ENCODE peak calls at places on chromosome 19, in six cellular contexts. One of them, this sample, is unnamed.

GRCh38 chr19:35518313-35518712 is 4.9 kb upstream of the DMKN start:
- DNase-seq in lung: no peak
- DNase-seq in PC-3: peak
- DNase-seq in A549: peak
- DNase-seq in mesothelial cell of epicardium: no peak
- DNase-seq in astrocyte of the spinal cord: peak
- DNase-seq in this sample: no peak

GRCh38 chr19:31113250-31113685 is 236.0 kb downstream of the TSHZ3 start:
- DNase-seq in PC-3: peak
- DNase-seq in mesothelial cell of epicardium: no peak
- DNase-seq in astrocyte of the spinal cord: peak
- DNase-seq in lung: no peak
- DNase-seq in A549: peak
- DNase-seq in this sample: no peak

GRCh38 chr19:56538761-56539263 is at the start of gene ZFP28:
- DNase-seq in A549: no peak
- DNase-seq in lung: peak
- DNase-seq in mesothelial cell of epicardium: peak
- DNase-seq in PC-3: no peak
- DNase-seq in astrocyte of the spinal cord: no peak
- DNase-seq in this sample: peak

GRCh38 chr19:2806736-2807378 is 12.8 kb upstream of the ZNF554 start:
- DNase-seq in lung: no peak
- DNase-seq in mesothelial cell of epicardium: no peak
- DNase-seq in PC-3: no peak
- DNase-seq in astrocyte of the spinal cord: no peak
- DNase-seq in A549: no peak
- DNase-seq in this sample: no peak

GRCh38 chr19:14550201-14550754 is 20.9 kb downstream of the TECR start:
- DNase-seq in mesothelial cell of epicardium: no peak
- DNase-seq in lung: no peak
- DNase-seq in astrocyte of the spinal cord: no peak
- DNase-seq in A549: no peak
- DNase-seq in PC-3: peak
- DNase-seq in this sample: peak

GRCh38 chr19:15934332-15935078 is at the start of gene CYP4F11:
- DNase-seq in lung: no peak
- DNase-seq in mesothelial cell of epicardium: no peak
- DNase-seq in A549: peak
- DNase-seq in astrocyte of the spinal cord: no peak
- DNase-seq in PC-3: peak
- DNase-seq in this sample: peak

GRCh38 chr19:28332886-28333285 is 880.1 kb downstream of the UQCRFS1 start:
- DNase-seq in A549: no peak
- DNase-seq in PC-3: no peak
- DNase-seq in lung: no peak
- DNase-seq in mesothelial cell of epicardium: no peak
- DNase-seq in astrocyte of the spinal cord: no peak
- DNase-seq in this sample: no peak

GRCh38 chr19:34793562-34793961 is 20.5 kb upstream of the ZNF599 start:
- DNase-seq in lung: no peak
- DNase-seq in PC-3: no peak
- DNase-seq in astrocyte of the spinal cord: no peak
- DNase-seq in mesothelial cell of epicardium: no peak
- DNase-seq in A549: no peak
- DNase-seq in this sample: no peak

GRCh38 chr19:51702754-51703654 is 9.9 kb downstream of the SPACA6 start:
- DNase-seq in A549: no peak
- DNase-seq in astrocyte of the spinal cord: no peak
- DNase-seq in PC-3: no peak
- DNase-seq in mesothelial cell of epicardium: no peak
- DNase-seq in lung: peak
- DNase-seq in this sample: peak

GRCh38 chr19:47315125-47315821 is 5.6 kb downstream of the C5AR1 start:
- DNase-seq in astrocyte of the spinal cord: peak
- DNase-seq in mesothelial cell of epicardium: no peak
- DNase-seq in PC-3: peak
- DNase-seq in A549: peak
- DNase-seq in lung: peak
- DNase-seq in this sample: peak

GRCh38 chr19:7337380-7338194 is 11.2 kb upstream of the ARHGEF18 start:
- DNase-seq in A549: no peak
- DNase-seq in PC-3: no peak
- DNase-seq in mesothelial cell of epicardium: no peak
- DNase-seq in astrocyte of the spinal cord: no peak
- DNase-seq in lung: no peak
- DNase-seq in this sample: no peak

GRCh38 chr19:39645800-39646411 is 9.8 kb upstream of the LGALS16 start:
- DNase-seq in PC-3: peak
- DNase-seq in mesothelial cell of epicardium: no peak
- DNase-seq in astrocyte of the spinal cord: peak
- DNase-seq in A549: no peak
- DNase-seq in lung: no peak
- DNase-seq in this sample: no peak

GRCh38 chr19:40717880-40718773 is 1.2 kb downstream of the ITPKC start:
- DNase-seq in PC-3: peak
- DNase-seq in mesothelial cell of epicardium: no peak
- DNase-seq in lung: peak
- DNase-seq in astrocyte of the spinal cord: no peak
- DNase-seq in A549: peak
- DNase-seq in this sample: peak

GRCh38 chr19:33946535-33947323 is 150.1 kb downstream of the KCTD15 start:
- DNase-seq in lung: no peak
- DNase-seq in astrocyte of the spinal cord: no peak
- DNase-seq in A549: no peak
- DNase-seq in PC-3: no peak
- DNase-seq in mesothelial cell of epicardium: no peak
- DNase-seq in this sample: peak

GRCh38 chr19:35978271-35978670 is 16.7 kb upstream of the SDHAF1 start:
- DNase-seq in astrocyte of the spinal cord: no peak
- DNase-seq in mesothelial cell of epicardium: no peak
- DNase-seq in A549: no peak
- DNase-seq in lung: no peak
- DNase-seq in PC-3: no peak
- DNase-seq in this sample: no peak

GRCh38 chr19:5632657-5633056 is 9.8 kb downstream of the SAFB start:
- DNase-seq in PC-3: no peak
- DNase-seq in mesothelial cell of epicardium: no peak
- DNase-seq in lung: no peak
- DNase-seq in A549: no peak
- DNase-seq in astrocyte of the spinal cord: no peak
- DNase-seq in this sample: no peak

GRCh38 chr19:4027146-4027545 is 19.6 kb downstream of the PIAS4 start:
- DNase-seq in mesothelial cell of epicardium: no peak
- DNase-seq in A549: no peak
- DNase-seq in astrocyte of the spinal cord: no peak
- DNase-seq in PC-3: no peak
- DNase-seq in lung: no peak
- DNase-seq in this sample: no peak

GRCh38 chr19:4029247-4029614 is 21.7 kb downstream of the PIAS4 start:
- DNase-seq in A549: no peak
- DNase-seq in mesothelial cell of epicardium: no peak
- DNase-seq in astrocyte of the spinal cord: no peak
- DNase-seq in lung: no peak
- DNase-seq in PC-3: no peak
- DNase-seq in this sample: no peak

GRCh38 chr19:4030981-4031380 is 23.4 kb downstream of the PIAS4 start:
- DNase-seq in mesothelial cell of epicardium: no peak
- DNase-seq in PC-3: no peak
- DNase-seq in A549: no peak
- DNase-seq in lung: no peak
- DNase-seq in astrocyte of the spinal cord: no peak
- DNase-seq in this sample: no peak

GRCh38 chr19:4030552-4030951 is 23.0 kb downstream of the PIAS4 start:
- DNase-seq in lung: no peak
- DNase-seq in mesothelial cell of epicardium: no peak
- DNase-seq in A549: no peak
- DNase-seq in PC-3: no peak
- DNase-seq in astrocyte of the spinal cord: no peak
- DNase-seq in this sample: no peak

DNA sequence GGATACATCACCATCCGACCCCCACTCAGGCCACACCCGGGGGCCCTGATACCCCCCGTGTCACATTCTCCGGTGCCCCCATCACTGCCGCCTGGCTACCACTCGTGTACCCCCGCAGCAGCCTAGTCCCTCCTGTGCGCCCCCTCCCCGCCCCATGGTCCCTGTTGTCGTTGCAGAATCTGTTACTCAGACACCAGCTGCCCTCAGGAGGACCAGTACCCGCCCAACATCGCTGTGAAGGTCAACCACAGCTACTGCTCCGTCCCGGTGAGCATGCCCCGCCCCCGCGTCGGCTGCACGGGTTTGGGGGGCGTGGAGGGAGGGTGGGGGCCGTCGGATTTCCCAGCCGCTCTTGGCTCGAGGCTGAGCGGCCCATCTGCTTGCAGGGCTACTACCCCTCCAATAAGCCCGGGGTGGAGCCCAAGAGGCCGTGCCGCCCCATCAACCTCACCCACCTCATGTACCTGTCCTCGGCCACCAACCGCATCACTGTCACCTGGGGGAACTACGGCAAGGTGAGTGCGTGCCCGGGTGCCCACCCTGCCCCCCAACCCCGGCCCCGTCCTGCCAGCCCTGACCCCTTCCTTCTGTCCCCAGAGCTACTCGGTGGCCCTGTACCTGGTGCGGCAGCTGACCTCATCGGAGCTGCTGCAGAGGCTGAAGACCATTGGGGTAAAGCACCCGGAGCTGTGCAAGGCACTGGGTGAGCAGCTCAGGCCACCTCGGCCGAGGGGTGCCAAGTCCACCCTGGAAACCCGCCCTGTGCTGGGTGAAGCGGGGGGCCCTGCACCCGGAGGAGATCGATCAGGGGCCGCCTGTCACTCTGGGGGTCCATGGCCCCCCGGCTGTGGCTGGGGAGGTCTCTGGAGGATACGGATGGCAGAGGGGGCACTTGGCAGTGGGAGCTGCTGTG is 21.1 kb downstream of the PIAS4 start:
- DNase-seq in astrocyte of the spinal cord: no peak
- DNase-seq in mesothelial cell of epicardium: no peak
- DNase-seq in A549: no peak
- DNase-seq in PC-3: no peak
- DNase-seq in lung: no peak
- DNase-seq in this sample: no peak
- TF ChIP-seq CTCF in astrocyte of the spinal cord: no peak
- TF ChIP-seq CTCF in mesothelial cell of epicardium: no peak
- TF ChIP-seq CTCF in A549: no peak
- TF ChIP-seq CTCF in PC-3: no peak
- TF ChIP-seq CTCF in lung: no peak
- TF ChIP-seq CTCF in this sample: no peak

DNA sequence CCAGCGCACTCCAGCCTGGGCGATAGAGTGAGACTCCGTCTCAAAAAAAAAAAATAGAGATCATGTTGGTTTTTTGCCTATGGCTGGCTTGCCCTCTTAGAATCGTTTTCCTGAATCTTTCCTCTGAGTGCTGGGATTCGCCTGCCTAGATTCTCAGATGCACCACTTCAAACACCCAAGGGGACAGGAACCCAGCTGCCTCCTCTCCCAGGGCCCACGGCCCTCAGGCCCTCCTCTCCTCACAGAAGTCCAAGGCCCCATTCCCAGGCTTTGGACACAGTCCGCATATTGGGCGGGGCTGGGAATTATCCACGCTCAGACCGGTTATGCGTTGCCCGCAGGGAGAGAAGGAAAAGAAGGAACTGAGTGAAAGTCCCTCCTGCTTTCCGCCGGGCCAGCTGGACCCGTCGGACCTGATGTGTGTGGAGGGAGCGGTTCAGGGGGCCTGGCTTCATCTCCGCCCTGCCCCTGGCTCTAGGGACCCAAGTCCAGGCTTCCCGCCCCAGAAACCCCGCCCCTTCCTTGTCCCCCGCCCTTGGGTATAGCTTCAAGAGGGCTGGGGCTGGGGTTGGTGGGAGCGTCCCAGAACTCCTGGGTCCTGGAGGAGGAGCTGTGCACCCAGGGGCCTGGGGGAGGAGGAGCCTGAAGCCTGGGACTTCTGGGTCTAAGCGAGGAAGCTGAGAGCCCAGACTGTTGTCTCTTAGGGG is 5.8 kb downstream of the PPFIA3 start:
- DNase-seq in mesothelial cell of epicardium: no peak
- DNase-seq in astrocyte of the spinal cord: no peak
- DNase-seq in A549: no peak
- DNase-seq in PC-3: no peak
- DNase-seq in lung: no peak
- DNase-seq in this sample: no peak
- TF ChIP-seq CTCF in mesothelial cell of epicardium: no peak
- TF ChIP-seq CTCF in astrocyte of the spinal cord: no peak
- TF ChIP-seq CTCF in A549: no peak
- TF ChIP-seq CTCF in PC-3: no peak
- TF ChIP-seq CTCF in lung: no peak
- TF ChIP-seq CTCF in this sample: no peak

DNA sequence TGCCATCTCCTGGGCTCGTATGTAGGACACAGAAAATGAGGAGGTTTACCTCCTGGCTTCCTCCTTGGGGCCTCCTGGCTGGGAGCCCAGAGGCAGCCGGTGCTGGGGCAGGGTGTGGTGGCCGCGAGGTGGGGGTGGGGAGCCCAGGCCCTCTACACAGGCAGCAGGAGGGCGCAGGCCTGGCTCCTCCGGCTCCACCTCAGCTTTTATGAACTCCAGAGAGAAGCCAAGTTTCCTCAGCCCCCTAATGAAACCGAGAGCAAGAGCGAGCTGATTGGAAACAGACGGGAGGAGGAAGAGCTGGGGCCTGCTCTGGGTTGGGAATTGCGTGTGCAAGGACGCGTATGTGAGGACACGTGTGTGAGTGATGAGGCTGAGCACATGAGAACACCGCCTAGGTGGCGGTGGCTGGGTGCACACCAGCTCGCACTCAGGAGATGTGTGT is 23.1 kb downstream of the LYL1 start:
- DNase-seq in A549: no peak
- DNase-seq in mesothelial cell of epicardium: no peak
- DNase-seq in lung: no peak
- DNase-seq in PC-3: no peak
- DNase-seq in astrocyte of the spinal cord: peak
- DNase-seq in this sample: no peak
- TF ChIP-seq CTCF in A549: no peak
- TF ChIP-seq CTCF in mesothelial cell of epicardium: no peak
- TF ChIP-seq CTCF in lung: no peak
- TF ChIP-seq CTCF in PC-3: no peak
- TF ChIP-seq CTCF in astrocyte of the spinal cord: no peak
- TF ChIP-seq CTCF in this sample: no peak

GRCh38 chr19:54463531-54464043 is at the start of gene LENG9:
- DNase-seq in A549: peak
- DNase-seq in mesothelial cell of epicardium: peak
- DNase-seq in PC-3: peak
- DNase-seq in astrocyte of the spinal cord: peak
- DNase-seq in lung: peak
- DNase-seq in this sample: peak

GRCh38 chr19:54461201-54462071 is 2.1 kb downstream of the LENG9 start:
- DNase-seq in A549: no peak
- DNase-seq in astrocyte of the spinal cord: no peak
- DNase-seq in PC-3: no peak
- DNase-seq in lung: no peak
- DNase-seq in mesothelial cell of epicardium: no peak
- DNase-seq in this sample: peak

GRCh38 chr19:54462072-54462712 is 1.4 kb downstream of the LENG9 start:
- DNase-seq in lung: no peak
- DNase-seq in A549: no peak
- DNase-seq in PC-3: no peak
- DNase-seq in mesothelial cell of epicardium: no peak
- DNase-seq in astrocyte of the spinal cord: no peak
- DNase-seq in this sample: no peak

GRCh38 chr19:54464044-54464623 is 556 bp upstream of the LENG9 start:
- DNase-seq in PC-3: peak
- DNase-seq in astrocyte of the spinal cord: peak
- DNase-seq in lung: peak
- DNase-seq in mesothelial cell of epicardium: peak
- DNase-seq in A549: peak
- DNase-seq in this sample: peak

GRCh38 chr19:54462713-54463530 is 656 bp downstream of the LENG9 start:
- DNase-seq in astrocyte of the spinal cord: peak
- DNase-seq in PC-3: peak
- DNase-seq in lung: peak
- DNase-seq in mesothelial cell of epicardium: no peak
- DNase-seq in A549: peak
- DNase-seq in this sample: peak
- TF ChIP-seq CTCF in astrocyte of the spinal cord: peak
- TF ChIP-seq CTCF in PC-3: peak
- TF ChIP-seq CTCF in lung: no peak
- TF ChIP-seq CTCF in mesothelial cell of epicardium: no peak
- TF ChIP-seq CTCF in A549: peak
- TF ChIP-seq CTCF in this sample: peak